ENCODE peak calls at places on chromosomes 6 and 20, in ten cellular contexts. F is T-helper 1 cell; N is activated T-cell treated with anti-CD3 and anti-CD28 coated beads for 1 hour; S is GM06990; W is amniotic stem cell; Z is stimulated activated CD4-positive, alpha-beta T cell treated with anti-CD3 and anti-CD28 coated beads, Interleukin-1b, Interleukin-23, amount 100 ng/mL, for 24 hours; R is fibroblast of pulmonary artery; T is GM12865; L is left ventricle myocardium superior; G is caudate nucleus. O is an unnamed sample.

GRCh38 chr6:158818580-158819212 is 472 bp downstream of the EZR start:
- DNase-seq in L (peak; percentile 76), N (peak; percentile 47), W (peak; percentile 49), T (peak; percentile 88), S (peak; percentile 83), Z (peak; percentile 49), F (peak; percentile 65), R (peak; percentile 70), G (no peak), O (peak; percentile 75)

GRCh38 chr6:35562060-35562459 is 49.4 kb upstream of the TULP1 start:
- DNase-seq in N (no peak), W (no peak), F (no peak), T (no peak), R (no peak), L (no peak), Z (no peak), S (no peak), G (no peak), O (no peak)

GRCh38 chr20:32762754-32763201 is 593 bp downstream of the DNMT3B start:
- DNase-seq in T (no peak), S (no peak), R (no peak), N (no peak), W (no peak), Z (no peak), G (no peak), F (no peak), L (no peak), O (no peak)

GRCh38 chr6:4355241-4355640 is 219.9 kb upstream of the ECI2 start:
- DNase-seq in G (no peak), R (peak; percentile 87), S (no peak), L (no peak), W (peak; percentile 62), T (no peak), F (no peak), Z (no peak), N (no peak), O (peak; percentile 84)

GRCh38 chr20:62183426-62184142 is 756 bp downstream of the MTG2 start:
- DNase-seq in S (no peak), L (peak; percentile 17), Z (no peak), G (no peak), W (no peak), T (no peak), N (no peak), R (no peak), F (no peak), O (peak; percentile 17)

GRCh38 chr20:53493201-53493908 is 100.3 kb downstream of the ZNF217 start:
- DNase-seq in L (no peak), F (no peak), T (no peak), N (no peak), Z (no peak), W (no peak), S (no peak), R (no peak), G (no peak), O (no peak)

GRCh38 chr6:33372532-33373123 is 19.0 kb upstream of the KIFC1 start:
- DNase-seq in Z (no peak), L (no peak), T (no peak), R (no peak), N (no peak), W (no peak), S (no peak), F (no peak), G (no peak), O (no peak)

GRCh38 chr6:141925001-141925400 is 207.7 kb upstream of the GJE1 start:
- DNase-seq in Z (no peak), G (no peak), T (no peak), L (no peak), S (no peak), F (no peak), R (peak; percentile 21), W (no peak), N (no peak), O (peak; percentile 33)

GRCh38 chr20:57658447-57659130 is 38.4 kb upstream of the ZBP1 start:
- DNase-seq in F (no peak), R (no peak), N (no peak), W (no peak), G (no peak), T (no peak), L (peak; percentile 14), S (no peak), Z (no peak), O (no peak)

GRCh38 chr6:53866231-53866630 is 71.4 kb downstream of the LRRC1 start:
- DNase-seq in W (no peak), G (no peak), S (no peak), F (no peak), L (no peak), Z (no peak), T (no peak), R (no peak), N (no peak), O (no peak)

GRCh38 chr6:103183831-103184411 is 1675.8 kb downstream of the HACE1 start:
- DNase-seq in W (no peak), G (no peak), F (no peak), L (no peak), N (no peak), T (no peak), Z (no peak), R (no peak), S (no peak), O (no peak)